ENCODE peak calls at places on chromosomes 7 and 10, in seven cellular contexts. A is spleen, U is AG09309, Q is heart right ventricle, Y is Ammon's horn, W is GM04504, R is hypothalamus. H is an unnamed sample.

GRCh38 chr10:15775513-15775912 is 55.8 kb upstream of the ITGA8 start:
- DNase-seq in A (no peak), U (peak), Q (no peak), Y (no peak), W (no peak), R (no peak), H (no peak)

GRCh38 chr10:70536196-70536920 is 57.8 kb downstream of the PALD1 start:
- DNase-seq in A (no peak), U (no peak), Q (no peak), Y (no peak), W (no peak), R (no peak), H (no peak)

GRCh38 chr10:124225468-124226270 is 132.3 kb upstream of the CHST15 start:
- DNase-seq in A (no peak), U (no peak), Q (no peak), Y (no peak), W (no peak), R (no peak), H (no peak)

GRCh38 chr10:129881641-129882040 is 82.4 kb downstream of the EBF3 start:
- DNase-seq in A (no peak), U (no peak), Q (no peak), Y (no peak), W (no peak), R (no peak), H (no peak)

GRCh38 chr10:95988702-95989101 is 54.7 kb upstream of the CCNJ start:
- DNase-seq in A (no peak), U (no peak), Q (no peak), Y (no peak), W (no peak), R (no peak), H (no peak)

GRCh38 chr7:34108150-34108549 is 202.8 kb downstream of the BMPER start:
- DNase-seq in A (no peak), U (peak), Q (no peak), Y (no peak), W (no peak), R (no peak), H (peak)

GRCh38 chr10:103470755-103471653 is 8.0 kb downstream of the CALHM3 start:
- DNase-seq in A (peak), U (no peak), Q (no peak), Y (no peak), W (no peak), R (no peak), H (peak)

GRCh38 chr10:130737622-130738021 is 573.9 kb downstream of the TCERG1L start:
- DNase-seq in A (no peak), U (no peak), Q (no peak), Y (no peak), W (no peak), R (no peak), H (no peak)

GRCh38 chr10:29344073-29344820 is 55.4 kb downstream of the LYZL1 start:
- DNase-seq in A (no peak), U (peak), Q (peak), Y (no peak), W (no peak), R (no peak), H (no peak)

GRCh38 chr7:134327896-134328295 is 11.2 kb upstream of the SLC35B4 start:
- DNase-seq in A (no peak), U (no peak), Q (no peak), Y (peak), W (peak), R (no peak), H (no peak)

GRCh38 chr10:79176949-79177602 is 108.3 kb downstream of the ZMIZ1 start:
- DNase-seq in A (no peak), U (no peak), Q (peak), Y (peak), W (no peak), R (no peak), H (peak)

GRCh38 chr10:32189400-32190084 is 133.3 kb upstream of the KIF5B start:
- DNase-seq in A (no peak), U (no peak), Q (no peak), Y (no peak), W (no peak), R (no peak), H (no peak)

GRCh38 chr7:2520808-2521146 is 1.2 kb downstream of the LFNG start:
- DNase-seq in A (no peak), U (no peak), Q (no peak), Y (no peak), W (no peak), R (no peak), H (no peak)

GRCh38 chr7:32206987-32207386 is 136.8 kb upstream of the PDE1C start:
- DNase-seq in A (no peak), U (no peak), Q (no peak), Y (peak), W (no peak), R (no peak), H (no peak)

GRCh38 chr7:132123763-132124162 is 452.5 kb downstream of the PLXNA4 start:
- DNase-seq in A (no peak), U (no peak), Q (no peak), Y (no peak), W (no peak), R (no peak), H (no peak)

GRCh38 chr7:22452142-22452763 is 47.7 kb downstream of the STEAP1B start:
- DNase-seq in A (peak), U (no peak), Q (peak), Y (peak), W (no peak), R (peak), H (peak)

H was measured in left ventricle myocardium superior.